ENCODE peak calls at places on chromosomes 6 and 20, in eight cellular contexts. V is HCT116, U is uterus, E is A549, Q is heart left ventricle, I is right lobe of liver, Y is ovary, M is K562. N is an unnamed sample.

GRCh38 chr6:1200706-1201105 is 111.2 kb upstream of the FOXQ1 start:
- DNase-seq in V (peak; percentile 64), U (no peak), E (no peak), Q (no peak), I (no peak), Y (no peak), M (no peak), N (no peak)

GRCh38 chr6:158219229-158219628 is 51.1 kb downstream of the GTF2H5 start:
- DNase-seq in V (no peak), U (no peak), E (peak; percentile 45), Q (no peak), I (no peak), Y (no peak), M (no peak), N (no peak)

GRCh38 chr6:11323666-11324452 is 91.4 kb upstream of the NEDD9 start:
- DNase-seq in V (no peak), U (no peak), E (no peak), Q (no peak), I (peak; percentile 66), Y (no peak), M (no peak), N (no peak)

GRCh38 chr6:122799916-122800701 is 11.1 kb downstream of the SMPDL3A start:
- DNase-seq in V (no peak), U (no peak), E (peak; percentile 22), Q (no peak), I (no peak), Y (no peak), M (no peak), N (no peak)

GRCh38 chr20:14478126-14478525 is 140.7 kb upstream of the FLRT3 start:
- DNase-seq in V (no peak), U (no peak), E (no peak), Q (no peak), I (no peak), Y (no peak), M (no peak), N (no peak)

GRCh38 chr6:45718901-45719300 is 296.8 kb downstream of the CLIC5 start:
- DNase-seq in V (no peak), U (no peak), E (no peak), Q (no peak), I (no peak), Y (no peak), M (no peak), N (no peak)

GRCh38 chr6:35775031-35775430 is 1.4 kb upstream of the CLPSL2 start:
- DNase-seq in V (no peak), U (no peak), E (no peak), Q (no peak), I (no peak), Y (no peak), M (no peak), N (no peak)

GRCh38 chr6:161437851-161438250 is 164.0 kb upstream of the AGPAT4 start:
- DNase-seq in V (no peak), U (no peak), E (no peak), Q (no peak), I (no peak), Y (no peak), M (no peak), N (no peak)

GRCh38 chr6:137973201-137973600 is 106.1 kb downstream of the TNFAIP3 start:
- DNase-seq in V (no peak), U (no peak), E (no peak), Q (no peak), I (no peak), Y (no peak), M (no peak), N (no peak)

GRCh38 chr6:154488802-154489437 is 21.6 kb downstream of the CNKSR3 start:
- DNase-seq in V (peak; percentile 44), U (no peak), E (no peak), Q (no peak), I (peak; percentile 62), Y (no peak), M (no peak), N (no peak)

GRCh38 chr6:154482858-154483257 is 27.6 kb downstream of the CNKSR3 start:
- DNase-seq in V (no peak), U (no peak), E (no peak), Q (no peak), I (no peak), Y (no peak), M (no peak), N (no peak)

GRCh38 chr6:154488276-154488627 is 22.2 kb downstream of the CNKSR3 start:
- DNase-seq in V (no peak), U (no peak), E (no peak), Q (no peak), I (no peak), Y (no peak), M (no peak), N (no peak)

GRCh38 chr6:154487367-154488275 is 22.9 kb downstream of the CNKSR3 start:
- DNase-seq in V (no peak), U (no peak), E (no peak), Q (no peak), I (no peak), Y (no peak), M (no peak), N (no peak)

GRCh38 chr6:154485784-154486183 is 24.7 kb downstream of the CNKSR3 start:
- DNase-seq in V (no peak), U (no peak), E (no peak), Q (no peak), I (no peak), Y (no peak), M (no peak), N (no peak)
- TF ChIP-seq POLR2A in V (no peak), U (no peak), E (no peak), Q (no peak), I (no peak), Y (no peak), M (no peak), N (no peak)

GRCh38 chr6:152982768-152983636 is at the start of gene FBXO5:
- DNase-seq in V (peak; percentile 94), U (peak; percentile 98), E (peak; percentile 97), Q (peak; percentile 97), I (peak; percentile 99), Y (peak; percentile 99), M (peak; percentile 98), N (peak; percentile 99)
- TF ChIP-seq POLR2A in V (peak; percentile 76), U (no peak), E (peak; percentile 40), Q (no peak), I (peak; percentile 82), Y (peak; percentile 39), M (peak; percentile 87), N (no peak)

DNA sequence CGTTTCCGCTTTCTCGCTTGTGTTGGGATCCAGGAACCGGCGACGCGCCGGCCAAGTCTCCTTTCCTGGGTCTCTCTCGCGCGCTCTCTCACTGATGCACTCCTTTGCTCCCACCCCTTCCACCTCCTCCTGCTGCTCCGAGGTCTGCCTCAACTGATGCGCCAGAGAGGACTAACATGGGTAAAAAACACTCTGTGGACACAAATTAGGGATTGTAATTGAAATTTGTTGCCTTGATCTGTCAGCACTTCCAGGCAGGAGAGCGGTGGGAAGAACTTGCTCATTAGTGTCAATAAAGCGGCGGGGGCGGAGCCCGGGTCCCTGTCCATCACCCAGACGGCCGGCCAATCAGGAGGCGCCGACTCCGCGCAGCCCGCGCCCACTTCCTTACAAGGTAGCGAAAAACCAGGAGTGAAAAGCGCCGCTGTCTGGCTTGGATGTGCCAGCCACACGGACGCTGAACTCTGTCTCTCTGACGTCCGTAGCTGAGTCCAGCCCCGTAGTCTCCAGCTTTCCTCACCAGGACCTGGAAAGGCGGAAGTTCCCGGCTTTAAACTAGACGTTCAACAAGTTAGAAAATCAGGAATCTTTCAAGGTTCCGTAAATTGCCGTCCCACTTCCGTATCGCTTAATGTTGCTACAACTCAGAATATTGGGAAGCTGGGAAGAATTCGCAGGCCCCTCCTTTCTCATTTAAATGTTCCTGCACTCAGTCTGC is at the start of gene TBX18:
- DNase-seq in V (peak; percentile 85), U (peak; percentile 82), E (peak; percentile 98), Q (peak; percentile 91), I (peak; percentile 64), Y (peak; percentile 90), M (peak; percentile 94), N (peak; percentile 65)
- TF ChIP-seq POLR2A in V (no peak), U (no peak), E (peak; percentile 39), Q (no peak), I (no peak), Y (peak; percentile 43), M (peak; percentile 84), N (peak; percentile 16)

GRCh38 chr20:36493013-36493800 is 48.1 kb upstream of the MYL9 start:
- DNase-seq in V (no peak), U (no peak), E (peak; percentile 28), Q (no peak), I (no peak), Y (no peak), M (no peak), N (no peak)

GRCh38 chr20:36491901-36492617 is 49.3 kb upstream of the MYL9 start:
- DNase-seq in V (no peak), U (no peak), E (no peak), Q (no peak), I (no peak), Y (peak; percentile 49), M (no peak), N (no peak)

GRCh38 chr20:36493801-36494114 is 47.6 kb upstream of the MYL9 start:
- DNase-seq in V (no peak), U (peak; percentile 71), E (no peak), Q (peak; percentile 62), I (no peak), Y (peak; percentile 81), M (no peak), N (peak; percentile 76)

GRCh38 chr20:36487069-36487468 is 54.2 kb upstream of the MYL9 start:
- DNase-seq in V (no peak), U (no peak), E (no peak), Q (no peak), I (no peak), Y (no peak), M (no peak), N (peak; percentile 26)

DNA sequence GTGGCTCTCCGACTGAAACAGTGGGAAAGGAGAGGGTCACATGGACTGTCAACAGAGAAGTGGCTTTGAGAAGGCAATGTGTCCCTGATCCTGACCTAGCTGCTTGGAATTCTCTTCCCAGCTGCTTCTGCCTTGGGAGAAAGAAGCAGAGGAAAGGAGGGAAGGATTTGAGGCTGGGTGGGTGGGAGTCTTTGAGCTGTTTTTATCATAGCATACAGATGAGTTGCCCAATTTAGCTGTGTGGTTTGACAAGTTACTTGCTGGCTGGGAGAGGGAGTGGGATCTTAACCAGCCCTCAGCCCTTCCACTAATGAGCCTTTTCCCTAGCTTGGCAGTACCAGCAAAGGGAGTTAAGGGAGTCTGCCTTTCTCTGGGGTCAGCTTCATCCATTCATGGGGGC is 51.1 kb upstream of the MYL9 start:
- DNase-seq in V (no peak), U (no peak), E (no peak), Q (no peak), I (no peak), Y (no peak), M (no peak), N (no peak)
- TF ChIP-seq POLR2A in V (no peak), U (no peak), E (no peak), Q (no peak), I (no peak), Y (no peak), M (no peak), N (no peak)

DNA sequence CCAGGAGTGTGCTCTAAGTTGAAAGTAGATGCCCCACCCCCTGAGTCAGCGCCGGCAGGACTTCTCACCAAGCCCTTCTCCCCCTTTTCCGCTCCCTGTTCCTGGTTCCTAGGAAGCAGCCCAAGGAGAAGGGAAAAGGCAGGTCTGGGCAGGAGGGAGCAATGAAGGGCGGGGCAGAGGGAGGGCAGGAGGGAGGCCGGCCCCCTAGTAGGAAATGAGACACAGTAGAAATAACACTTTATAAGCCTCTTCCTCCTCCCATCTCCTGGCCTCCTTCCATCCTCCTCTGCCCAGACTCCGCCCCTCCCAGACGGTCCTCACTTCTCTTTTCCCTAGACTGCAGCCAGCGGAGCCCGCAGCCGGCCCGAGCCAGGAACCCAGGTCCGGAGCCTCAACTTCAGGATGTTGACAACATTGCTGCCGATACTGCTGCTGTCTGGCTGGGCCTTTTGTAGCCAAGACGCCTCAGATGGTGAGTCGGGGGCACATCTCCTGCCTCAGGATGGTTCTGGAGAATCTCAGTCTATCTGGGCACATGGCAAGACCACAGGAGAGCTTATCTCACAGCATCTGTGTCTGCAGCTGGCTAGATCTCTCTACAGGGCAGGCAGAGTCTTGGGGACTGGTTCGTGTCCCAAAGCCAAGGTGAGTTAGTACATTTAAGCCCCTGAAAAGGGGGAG is at the start of gene PROCR:
- DNase-seq in V (peak; percentile 92), U (peak; percentile 91), E (peak; percentile 96), Q (peak; percentile 88), I (peak; percentile 75), Y (peak; percentile 86), M (peak; percentile 69), N (peak; percentile 74)
- TF ChIP-seq POLR2A in V (peak; percentile 36), U (no peak), E (peak; percentile 55), Q (no peak), I (no peak), Y (no peak), M (no peak), N (no peak)